ENCODE peak calls at places on chromosome 18, in seven cellular contexts. Y is spleen, A is IMR-90, U is AG09309, O is type B pancreatic cell, E is coronary artery, W is progenitor cell of endocrine pancreas. J is an unnamed sample.

GRCh38 chr18:55515946-55516710 is 71.9 kb downstream of the TCF4 start:
- DNase-seq in Y (no peak), A (peak), U (peak), O (no peak), E (no peak), W (no peak), J (no peak)

GRCh38 chr18:22233271-22233670 is 63.9 kb downstream of the GATA6 start:
- DNase-seq in Y (no peak), A (no peak), U (no peak), O (no peak), E (no peak), W (no peak), J (no peak)

GRCh38 chr18:51513525-51513924 is 316.0 kb upstream of the MEX3C start:
- DNase-seq in Y (no peak), A (no peak), U (no peak), O (no peak), E (no peak), W (no peak), J (peak)

GRCh38 chr18:22882084-22882483 is 51.0 kb upstream of the RBBP8 start:
- DNase-seq in Y (no peak), A (no peak), U (no peak), O (no peak), E (no peak), W (no peak), J (no peak)

GRCh38 chr18:80247403-80247916 is at the start of gene PARD6G:
- DNase-seq in Y (peak), A (peak), U (no peak), O (peak), E (peak), W (peak), J (no peak)

GRCh38 chr18:57142361-57142760 is 4.5 kb upstream of the BOD1L2 start:
- DNase-seq in Y (no peak), A (no peak), U (no peak), O (no peak), E (no peak), W (no peak), J (no peak)

GRCh38 chr18:79644006-79644665 is 35.5 kb upstream of the CTDP1 start:
- DNase-seq in Y (peak), A (peak), U (no peak), O (no peak), E (no peak), W (peak), J (no peak)

GRCh38 chr18:48732767-48733424 is 194.1 kb downstream of the CTIF start:
- DNase-seq in Y (no peak), A (no peak), U (no peak), O (no peak), E (no peak), W (no peak), J (no peak)

GRCh38 chr18:22412502-22412901 is 5.2 kb downstream of the CTAGE1 start:
- DNase-seq in Y (no peak), A (peak), U (no peak), O (no peak), E (no peak), W (no peak), J (no peak)

GRCh38 chr18:9933865-9934264 is 20.0 kb downstream of the VAPA start:
- DNase-seq in Y (no peak), A (no peak), U (no peak), O (no peak), E (no peak), W (no peak), J (no peak)

GRCh38 chr18:42187611-42188378 is 232.8 kb downstream of the PIK3C3 start:
- DNase-seq in Y (no peak), A (no peak), U (no peak), O (no peak), E (no peak), W (no peak), J (no peak)

GRCh38 chr18:37537868-37538525 is 27.6 kb downstream of the CELF4 start:
- DNase-seq in Y (peak), A (peak), U (peak), O (peak), E (no peak), W (peak), J (no peak)

GRCh38 chr18:10072659-10073309 is 159.0 kb downstream of the VAPA start:
- DNase-seq in Y (no peak), A (peak), U (peak), O (no peak), E (no peak), W (no peak), J (no peak)

GRCh38 chr18:22609642-22610041 is 191.9 kb upstream of the CTAGE1 start:
- DNase-seq in Y (no peak), A (peak), U (no peak), O (no peak), E (no peak), W (no peak), J (no peak)

GRCh38 chr18:64097497-64097896 is 51.4 kb downstream of the LINC00305 start:
- DNase-seq in Y (no peak), A (no peak), U (no peak), O (no peak), E (no peak), W (no peak), J (no peak)
- TF ChIP-seq CTCF in Y (no peak), A (peak), U (no peak), O (peak), E (no peak), W (peak), J (no peak)

GRCh38 chr18:63505566-63506335 is 29.0 kb downstream of the SERPINB5 start:
- DNase-seq in Y (no peak), A (peak), U (no peak), O (no peak), E (no peak), W (no peak), J (no peak)
- TF ChIP-seq CTCF in Y (peak), A (peak), U (peak), O (peak), E (no peak), W (peak), J (no peak)

GRCh38 chr18:7366597-7366996 is 135.7 kb downstream of the LRRC30 start:
- DNase-seq in Y (no peak), A (no peak), U (no peak), O (no peak), E (no peak), W (no peak), J (no peak)

GRCh38 chr18:7370812-7371211 is 139.9 kb downstream of the LRRC30 start:
- DNase-seq in Y (peak), A (no peak), U (no peak), O (no peak), E (no peak), W (no peak), J (no peak)

GRCh38 chr18:7369006-7369405 is 138.1 kb downstream of the LRRC30 start:
- DNase-seq in Y (no peak), A (no peak), U (no peak), O (no peak), E (no peak), W (no peak), J (no peak)

GRCh38 chr18:7370375-7370774 is 139.5 kb downstream of the LRRC30 start:
- DNase-seq in Y (no peak), A (no peak), U (no peak), O (no peak), E (no peak), W (no peak), J (no peak)

GRCh38 chr18:7367336-7367735 is 136.4 kb downstream of the LRRC30 start:
- DNase-seq in Y (no peak), A (no peak), U (no peak), O (no peak), E (no peak), W (no peak), J (no peak)
- TF ChIP-seq CTCF in Y (no peak), A (no peak), U (no peak), O (no peak), E (no peak), W (no peak), J (no peak)

GRCh38 chr18:44733754-44734465 is 53.2 kb downstream of the SETBP1 start:
- DNase-seq in Y (no peak), A (peak), U (no peak), O (no peak), E (no peak), W (no peak), J (no peak)
- TF ChIP-seq CTCF in Y (no peak), A (no peak), U (no peak), O (no peak), E (no peak), W (no peak), J (no peak)

DNA sequence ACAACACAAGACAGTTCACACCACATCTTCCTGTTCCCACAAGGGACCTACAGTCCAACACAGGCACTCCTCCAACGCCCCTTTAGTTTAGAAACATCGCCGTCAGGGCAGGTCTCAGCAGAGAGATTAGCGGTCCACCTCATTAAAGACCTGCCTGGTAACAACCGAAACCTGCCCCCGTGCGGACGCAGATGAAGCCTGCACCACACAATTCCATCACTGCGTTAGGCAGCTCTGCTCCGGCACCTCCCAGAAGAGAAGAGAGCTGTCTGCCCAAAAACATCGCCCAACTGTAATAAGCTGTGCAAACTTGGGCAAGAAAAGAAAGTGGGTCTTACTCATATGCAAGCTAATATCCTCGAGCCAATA is 32.7 kb downstream of the ZNF516 start:
- DNase-seq in Y (no peak), A (no peak), U (no peak), O (peak), E (no peak), W (no peak), J (peak)
- TF ChIP-seq CTCF in Y (no peak), A (no peak), U (peak), O (no peak), E (no peak), W (no peak), J (no peak)

GRCh38 chr18:12121175-12122095 is 27.8 kb downstream of the ANKRD62 start:
- DNase-seq in Y (no peak), A (peak), U (no peak), O (no peak), E (no peak), W (peak), J (no peak)
- TF ChIP-seq CTCF in Y (no peak), A (peak), U (peak), O (peak), E (no peak), W (peak), J (no peak)

DNA sequence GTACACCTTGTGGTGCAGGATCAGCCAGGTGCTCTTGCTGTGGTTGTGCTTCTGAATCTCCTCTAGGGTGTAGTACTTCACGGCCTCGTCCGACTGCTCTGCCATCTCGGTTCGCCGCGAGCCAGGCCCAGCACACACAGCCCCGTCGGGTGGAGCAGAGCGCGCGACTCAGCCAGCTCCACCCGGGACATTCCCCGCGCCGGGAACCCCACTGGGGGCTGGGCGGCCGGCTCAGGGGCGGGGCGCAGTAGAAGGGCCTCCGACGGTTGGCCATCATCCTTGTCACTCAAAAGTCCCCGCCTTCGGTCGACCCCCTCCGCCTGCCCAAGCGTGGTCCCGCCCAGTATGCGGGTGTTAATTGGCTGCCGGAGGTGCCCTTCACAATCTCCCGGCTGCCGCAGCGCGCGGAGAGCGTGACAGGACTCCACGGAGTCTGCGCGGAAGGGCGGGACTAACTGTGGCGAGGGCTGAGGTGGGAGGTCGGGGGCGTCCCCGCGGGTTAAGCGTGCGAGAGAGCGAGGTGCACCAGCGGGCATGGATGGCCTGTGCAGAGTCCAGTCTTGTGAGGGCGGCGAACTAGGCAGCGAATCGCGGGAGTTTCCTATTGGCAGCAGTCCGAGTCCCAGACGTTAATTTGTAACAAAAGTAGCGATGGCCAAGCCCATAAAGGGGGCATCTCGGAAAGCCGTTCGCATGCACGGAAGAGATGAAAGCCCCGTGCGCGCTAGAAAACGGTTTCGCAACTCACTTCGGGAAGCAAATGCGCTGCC is at the start of gene CYB5A:
- DNase-seq in Y (peak), A (peak), U (peak), O (peak), E (peak), W (peak), J (peak)
- TF ChIP-seq CTCF in Y (no peak), A (no peak), U (peak), O (peak), E (no peak), W (peak), J (no peak)

GRCh38 chr18:40824291-40824690 is 1130.7 kb upstream of the PIK3C3 start:
- DNase-seq in Y (no peak), A (no peak), U (no peak), O (no peak), E (no peak), W (no peak), J (no peak)

DNA sequence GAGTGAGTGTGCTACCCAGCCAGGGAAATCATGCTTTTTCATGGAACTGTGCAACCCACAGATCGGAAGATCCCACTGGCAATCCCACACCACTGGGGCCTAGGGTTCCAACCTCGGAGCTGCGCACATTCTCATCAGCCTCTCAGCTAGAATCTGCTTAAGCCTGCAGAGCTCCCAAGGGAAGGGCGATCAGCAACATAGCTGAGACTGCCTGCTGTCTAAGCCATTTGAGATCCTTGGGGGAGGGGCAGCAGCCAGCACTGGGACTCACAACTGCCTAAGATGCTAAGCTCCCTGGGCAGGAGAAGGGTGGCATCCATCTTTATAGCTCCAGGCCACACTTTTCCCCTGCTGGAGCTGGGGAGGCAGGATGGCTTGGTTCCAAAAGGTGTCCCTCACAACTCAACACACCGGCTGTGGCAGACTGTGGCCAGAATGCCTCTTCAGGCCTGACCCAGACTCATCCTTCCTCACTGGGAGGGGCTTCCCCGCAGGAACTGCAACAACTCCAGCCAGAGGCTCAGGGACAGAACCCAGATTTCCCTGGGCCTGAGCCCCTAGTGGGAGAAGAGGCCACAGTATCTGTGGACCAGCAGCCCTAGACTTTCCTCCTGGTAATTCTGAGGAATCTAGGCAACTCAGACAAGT is 1133.3 kb upstream of the PIK3C3 start:
- DNase-seq in Y (no peak), A (no peak), U (no peak), O (no peak), E (no peak), W (no peak), J (no peak)
- TF ChIP-seq CTCF in Y (no peak), A (no peak), U (no peak), O (no peak), E (no peak), W (no peak), J (no peak)

GRCh38 chr18:12008842-12009580 is 27.7 kb downstream of the IMPA2 start:
- DNase-seq in Y (no peak), A (no peak), U (no peak), O (no peak), E (no peak), W (no peak), J (no peak)

GRCh38 chr18:12011199-12011961 is 30.1 kb downstream of the IMPA2 start:
- DNase-seq in Y (no peak), A (no peak), U (no peak), O (no peak), E (no peak), W (no peak), J (no peak)

GRCh38 chr18:12009581-12010140 is 28.4 kb downstream of the IMPA2 start:
- DNase-seq in Y (no peak), A (no peak), U (no peak), O (no peak), E (no peak), W (no peak), J (no peak)

GRCh38 chr18:12011962-12012549 is 30.7 kb downstream of the IMPA2 start:
- DNase-seq in Y (no peak), A (peak), U (no peak), O (no peak), E (no peak), W (no peak), J (no peak)

DNA sequence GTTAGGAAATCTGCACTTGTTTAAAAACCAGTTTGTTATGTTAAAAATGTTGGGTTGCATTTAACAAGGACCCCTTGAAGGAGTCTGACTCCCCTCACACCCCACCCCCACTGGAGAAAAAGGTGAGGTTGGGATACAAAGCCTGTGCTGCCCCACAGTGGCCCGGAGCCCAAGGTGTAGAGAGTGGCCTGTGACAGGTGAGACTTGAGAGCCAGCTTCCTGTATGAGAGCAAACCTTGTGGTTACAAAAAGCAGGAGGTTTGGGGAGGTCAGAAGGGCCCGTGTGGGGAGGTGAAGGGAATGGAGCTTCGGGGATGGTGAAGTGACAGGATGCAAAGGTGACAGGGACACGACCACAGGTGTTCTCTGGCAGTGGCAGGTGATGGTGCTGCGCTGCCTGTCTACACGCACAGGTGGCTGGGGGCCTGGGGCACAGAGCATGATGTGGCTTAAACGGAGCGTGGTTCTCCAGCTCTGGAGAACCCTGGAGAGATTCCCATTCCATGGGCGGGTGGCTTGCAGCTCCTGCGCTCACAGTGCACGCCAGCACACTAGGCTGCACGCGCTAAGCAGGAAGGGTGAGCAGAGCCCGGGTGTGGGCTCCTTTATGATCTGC is 29.0 kb downstream of the IMPA2 start:
- DNase-seq in Y (no peak), A (no peak), U (no peak), O (no peak), E (no peak), W (no peak), J (no peak)
- TF ChIP-seq CTCF in Y (no peak), A (no peak), U (no peak), O (no peak), E (no peak), W (peak), J (no peak)

GRCh38 chr18:68725341-68725740 is 10.4 kb upstream of the TMX3 start:
- DNase-seq in Y (no peak), A (peak), U (no peak), O (no peak), E (no peak), W (no peak), J (no peak)
- TF ChIP-seq CTCF in Y (no peak), A (no peak), U (no peak), O (no peak), E (no peak), W (no peak), J (no peak)